ENCODE peak calls at places on chromosomes 16 and 17, in eight cellular contexts. F, H, C, O, J, I, A and X are unnamed samples.

GRCh38 chr17:81537343-81537855 is 9.2 kb downstream of the FSCN2 start:
- DNase-seq in I (peak), F (peak), H (no peak), J (no peak), A (no peak), O (no peak), C (no peak), X (peak)

GRCh38 chr17:29588017-29588557 is 1.4 kb downstream of the GIT1 start:
- DNase-seq in F (peak), C (no peak), O (no peak), I (no peak), J (no peak), H (no peak), A (no peak), X (no peak)

GRCh38 chr16:77457046-77457445 is 22.2 kb upstream of the ADAMTS18 start:
- DNase-seq in O (no peak), J (no peak), I (no peak), A (no peak), C (no peak), H (no peak), F (no peak), X (no peak)

GRCh38 chr16:85860413-85861094 is 38.4 kb upstream of the IRF8 start:
- DNase-seq in O (no peak), I (no peak), A (peak), F (peak), J (no peak), C (no peak), H (no peak), X (peak)

GRCh38 chr17:73667184-73667959 is 23.1 kb upstream of the SDK2 start:
- DNase-seq in F (peak), O (no peak), H (no peak), J (no peak), A (no peak), I (no peak), C (no peak), X (no peak)

GRCh38 chr17:74249966-74250365 is 24.1 kb upstream of the DNAI2 start:
- DNase-seq in A (no peak), I (no peak), O (no peak), J (no peak), C (no peak), H (no peak), F (no peak), X (no peak)

GRCh38 chr16:13994239-13995106 is 74.5 kb downstream of the ERCC4 start:
- DNase-seq in F (no peak), A (no peak), O (no peak), I (no peak), H (no peak), J (no peak), C (no peak), X (no peak)

GRCh38 chr17:57561072-57561861 is 183.8 kb downstream of the CCDC182 start:
- DNase-seq in F (peak), O (no peak), I (no peak), J (no peak), C (no peak), A (no peak), H (no peak), X (no peak)

GRCh38 chr16:15879255-15879804 is 9.1 kb downstream of the CEP20 start:
- DNase-seq in O (peak), A (peak), I (no peak), J (peak), F (no peak), C (peak), H (peak), X (no peak)

GRCh38 chr17:80192268-80192667 is 22.4 kb downstream of the CARD14 start:
- DNase-seq in J (no peak), A (peak), C (no peak), I (no peak), H (no peak), O (no peak), F (no peak), X (no peak)

GRCh38 chr16:80198265-80198994 is 342.4 kb upstream of the DYNLRB2 start:
- DNase-seq in F (no peak), A (no peak), J (no peak), C (no peak), H (no peak), I (no peak), O (no peak), X (no peak)

GRCh38 chr16:27317320-27317719 is 3.5 kb downstream of the IL4R start:
- DNase-seq in O (no peak), J (no peak), A (peak), C (no peak), I (no peak), H (no peak), F (peak), X (no peak)

GRCh38 chr17:42288078-42288984 is at the start of gene STAT5A:
- DNase-seq in O (no peak), A (peak), H (peak), C (no peak), F (peak), I (peak), J (peak), X (peak)

GRCh38 chr16:13883881-13884280 is 36.1 kb upstream of the ERCC4 start:
- DNase-seq in A (no peak), C (no peak), H (peak), J (no peak), F (no peak), I (no peak), O (peak), X (no peak)

GRCh38 chr17:6257339-6257738 is 177.6 kb downstream of the AIPL1 start:
- DNase-seq in A (no peak), C (no peak), O (no peak), J (no peak), F (no peak), H (peak), I (no peak), X (no peak)

GRCh38 chr16:456891-457483 is 31.5 kb downstream of the RAB11FIP3 start:
- DNase-seq in I (no peak), F (no peak), O (no peak), C (no peak), H (peak), J (no peak), A (no peak), X (no peak)

GRCh38 chr17:80224683-80225082 is 4.5 kb downstream of the SLC26A11 start:
- DNase-seq in A (no peak), H (no peak), I (peak), F (no peak), J (no peak), C (no peak), O (no peak), X (no peak)

GRCh38 chr16:75251280-75252048 is at the start of gene BCAR1:
- DNase-seq in H (peak), J (peak), C (peak), I (peak), F (peak), A (peak), O (peak), X (peak)

GRCh38 chr17:41775394-41776226 is 10.9 kb downstream of the JUP start:
- DNase-seq in A (peak), C (no peak), I (no peak), J (no peak), O (no peak), H (no peak), F (no peak), X (no peak)

GRCh38 chr16:5496013-5496412 is 398.4 kb upstream of the EEF2KMT start:
- DNase-seq in C (no peak), H (no peak), J (no peak), F (no peak), O (no peak), A (no peak), I (no peak), X (no peak)

GRCh38 chr17:27635275-27635823 is 4.4 kb downstream of the LGALS9 start:
- DNase-seq in A (no peak), J (no peak), H (no peak), F (no peak), C (no peak), I (no peak), O (no peak), X (peak)

GRCh38 chr17:42809250-42809649 is 10.6 kb downstream of the CNTD1 start:
- DNase-seq in H (peak), F (no peak), J (peak), O (peak), A (peak), I (peak), C (peak), X (no peak)

DNA sequence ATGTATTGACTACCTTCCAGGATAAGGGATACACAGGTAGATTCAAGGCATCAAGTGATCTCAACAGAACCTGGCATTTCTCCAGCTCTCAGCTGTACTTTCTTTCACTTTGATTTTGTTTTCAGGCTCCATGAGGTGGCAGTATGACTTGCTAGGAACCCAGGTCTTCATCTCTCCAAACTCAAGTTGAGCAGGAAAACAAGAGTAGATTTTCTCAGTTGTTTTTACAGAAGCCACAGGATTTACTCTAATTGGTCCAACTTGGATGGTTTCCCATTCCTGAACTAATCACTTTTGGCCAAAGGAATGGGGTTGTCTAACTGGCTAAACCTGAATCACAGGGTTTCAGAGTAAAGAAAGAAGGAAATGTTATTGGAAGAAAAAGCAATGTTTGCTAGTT is 146.6 kb downstream of the TRIM37 start:
- DNase-seq in A (peak), H (peak), O (peak), J (peak), I (no peak), F (no peak), C (peak), X (peak)
- TF ChIP-seq CTCF in A (no peak), H (peak), O (peak), J (peak), I (no peak), F (no peak), C (no peak), X (peak)

GRCh38 chr17:19410875-19411291 is at the start of gene RNF112:
- DNase-seq in J (no peak), O (no peak), A (no peak), H (peak), C (no peak), I (peak), F (no peak), X (no peak)
- TF ChIP-seq CTCF in J (no peak), O (no peak), A (no peak), H (peak), C (no peak), I (no peak), F (no peak), X (no peak)

GRCh38 chr17:50176559-50177471 is 11.0 kb downstream of the SGCA start:
- DNase-seq in F (no peak), H (peak), O (no peak), I (peak), J (no peak), C (no peak), A (no peak), X (no peak)
- TF ChIP-seq CTCF in F (no peak), H (no peak), O (no peak), I (no peak), J (peak), C (no peak), A (no peak), X (no peak)

GRCh38 chr17:19812407-19812806 is 55.3 kb downstream of the ULK2 start:
- DNase-seq in C (peak), J (no peak), H (peak), O (no peak), I (no peak), F (peak), A (no peak), X (no peak)
- TF ChIP-seq CTCF in C (peak), J (peak), H (peak), O (peak), I (no peak), F (no peak), A (no peak), X (peak)

GRCh38 chr17:50180066-50180465 is 14.3 kb downstream of the SGCA start:
- DNase-seq in H (peak), A (no peak), F (no peak), J (no peak), I (peak), C (no peak), O (no peak), X (no peak)

GRCh38 chr17:50181155-50181554 is 15.3 kb downstream of the SGCA start:
- DNase-seq in I (peak), F (no peak), H (no peak), O (no peak), J (no peak), C (no peak), A (no peak), X (no peak)

GRCh38 chr17:50180593-50180992 is 14.8 kb downstream of the SGCA start:
- DNase-seq in C (no peak), A (no peak), J (no peak), H (peak), O (no peak), I (peak), F (no peak), X (no peak)

GRCh38 chr17:50182783-50183438 is 17.1 kb downstream of the SGCA start:
- DNase-seq in O (no peak), F (no peak), J (no peak), H (peak), C (no peak), I (peak), A (no peak), X (no peak)

DNA sequence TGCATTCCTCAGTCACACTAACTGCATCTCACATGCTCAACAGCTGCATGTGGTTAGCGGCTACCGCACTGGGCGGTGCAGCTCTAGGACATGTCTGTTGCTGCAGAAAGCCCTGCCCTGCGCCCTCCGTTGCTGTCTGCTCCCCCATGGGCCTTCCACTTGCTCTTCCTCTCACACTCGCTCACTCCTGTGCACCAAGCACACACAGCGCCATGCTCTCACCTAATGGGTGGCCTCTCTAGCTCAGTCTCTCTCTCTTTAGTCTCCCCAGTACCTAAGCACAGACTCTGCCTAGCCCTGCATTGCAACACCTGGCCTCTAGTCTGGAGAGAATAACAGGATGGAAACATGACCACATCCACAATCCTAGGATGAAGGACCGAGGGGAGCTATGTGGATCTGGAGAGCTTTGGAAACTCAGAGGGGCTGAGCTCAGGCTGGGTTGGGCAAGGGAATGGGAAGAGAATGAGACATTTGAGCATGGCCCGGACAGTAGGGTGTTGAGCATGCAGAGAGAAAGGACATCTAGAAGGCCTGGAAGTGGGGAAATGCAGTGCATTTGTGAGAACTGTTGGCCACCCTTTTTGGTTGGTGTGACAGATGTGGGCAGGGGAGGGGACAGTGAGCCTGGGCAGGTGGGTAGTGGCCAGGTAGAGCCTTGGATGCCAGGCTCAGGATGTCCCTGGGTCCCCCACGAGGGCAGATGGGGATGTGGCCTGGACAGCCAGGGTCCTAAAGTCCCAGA is 16.0 kb downstream of the SGCA start:
- DNase-seq in C (no peak), H (peak), O (no peak), F (no peak), A (peak), I (peak), J (no peak), X (no peak)
- TF ChIP-seq CTCF in C (peak), H (no peak), O (peak), F (no peak), A (no peak), I (no peak), J (peak), X (no peak)

DNA sequence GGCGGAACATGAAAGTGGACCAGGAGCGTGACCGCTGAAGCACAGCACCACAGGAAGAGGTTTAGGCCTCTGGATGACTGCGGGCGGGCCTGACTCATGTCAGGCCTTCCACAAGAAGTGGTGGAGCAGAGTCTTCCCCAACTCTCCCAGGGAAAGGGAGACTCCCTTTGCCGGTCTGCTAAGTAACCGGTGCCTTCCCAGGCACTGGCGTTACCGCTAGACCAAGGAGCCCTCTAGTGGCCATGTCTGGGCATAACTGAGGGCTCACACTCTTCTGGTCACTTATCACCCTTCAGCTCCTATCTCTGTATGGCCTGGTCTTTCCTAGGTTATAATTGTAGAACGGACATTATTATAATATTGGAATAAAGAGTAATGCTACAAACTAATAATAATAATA is 1931.9 kb downstream of the TP53TG3F start:
- DNase-seq in F (peak), H (peak), I (peak), J (no peak), C (peak), A (peak), O (no peak), X (no peak)
- TF ChIP-seq CTCF in F (peak), H (peak), I (peak), J (peak), C (peak), A (peak), O (peak), X (peak)

DNA sequence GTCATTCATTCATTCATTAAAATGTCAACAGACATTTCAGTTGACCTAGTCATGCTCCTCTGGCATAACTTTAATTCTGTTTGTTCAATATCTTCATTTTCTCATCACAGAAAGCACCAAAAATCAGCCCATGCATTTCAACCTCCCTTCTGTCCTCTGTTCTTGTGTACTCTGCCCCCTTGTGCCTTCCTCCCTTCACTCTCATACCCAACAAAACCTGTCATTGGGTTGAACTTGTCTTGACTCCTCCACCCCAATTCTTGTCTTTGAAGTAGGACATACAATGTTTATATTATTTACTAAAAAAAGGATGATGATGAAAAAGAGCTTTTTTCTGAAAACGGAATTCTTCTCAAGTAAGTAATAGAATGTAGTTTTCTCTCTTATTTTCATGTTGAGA is 43.8 kb downstream of the COX10 start:
- DNase-seq in C (no peak), O (no peak), I (no peak), A (no peak), H (no peak), J (no peak), F (no peak), X (no peak)
- TF ChIP-seq CTCF in C (no peak), O (no peak), I (no peak), A (no peak), H (no peak), J (no peak), F (no peak), X (no peak)

DNA sequence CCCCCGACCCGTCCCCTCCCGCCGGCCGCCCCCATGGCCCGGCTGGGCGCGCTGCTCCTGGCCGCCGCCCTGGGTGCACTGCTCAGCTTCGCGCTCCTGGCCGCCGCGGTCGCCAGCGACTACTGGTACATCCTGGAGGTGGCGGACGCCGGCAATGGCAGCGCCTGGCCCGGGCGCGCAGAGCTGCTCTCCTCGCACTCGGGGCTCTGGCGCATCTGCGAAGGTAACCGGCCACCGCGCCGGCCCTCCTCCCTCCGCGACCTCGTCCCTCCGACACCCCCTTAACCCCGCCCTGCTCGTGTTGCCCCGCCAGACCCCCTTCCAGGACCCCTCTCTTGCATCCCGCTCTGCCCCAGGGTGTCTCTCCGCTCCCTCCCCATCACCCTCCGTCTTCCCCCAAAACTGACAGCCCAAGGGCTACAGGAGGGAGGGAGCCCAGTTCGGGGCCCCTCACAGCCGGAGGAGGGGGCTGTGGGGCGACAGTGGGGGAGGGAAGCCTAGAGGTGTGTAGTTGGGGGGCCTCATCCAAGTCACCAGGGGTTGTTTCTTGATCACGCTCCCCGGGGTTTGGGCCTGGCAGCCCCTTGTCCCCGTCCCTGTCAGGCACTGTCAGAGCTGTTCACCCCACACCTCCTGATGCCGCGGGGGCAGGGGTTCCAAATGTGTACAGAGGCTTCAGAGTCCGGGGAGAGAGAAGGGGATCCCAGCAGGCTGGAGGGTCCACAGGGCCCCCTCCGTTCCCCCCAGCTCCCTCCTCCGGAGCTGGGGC is 744 bp downstream of the TMEM235 start:
- DNase-seq in H (no peak), O (no peak), F (peak), C (no peak), I (no peak), A (no peak), J (no peak), X (peak)
- TF ChIP-seq CTCF in H (no peak), O (no peak), F (no peak), C (no peak), I (no peak), A (no peak), J (no peak), X (no peak)

DNA sequence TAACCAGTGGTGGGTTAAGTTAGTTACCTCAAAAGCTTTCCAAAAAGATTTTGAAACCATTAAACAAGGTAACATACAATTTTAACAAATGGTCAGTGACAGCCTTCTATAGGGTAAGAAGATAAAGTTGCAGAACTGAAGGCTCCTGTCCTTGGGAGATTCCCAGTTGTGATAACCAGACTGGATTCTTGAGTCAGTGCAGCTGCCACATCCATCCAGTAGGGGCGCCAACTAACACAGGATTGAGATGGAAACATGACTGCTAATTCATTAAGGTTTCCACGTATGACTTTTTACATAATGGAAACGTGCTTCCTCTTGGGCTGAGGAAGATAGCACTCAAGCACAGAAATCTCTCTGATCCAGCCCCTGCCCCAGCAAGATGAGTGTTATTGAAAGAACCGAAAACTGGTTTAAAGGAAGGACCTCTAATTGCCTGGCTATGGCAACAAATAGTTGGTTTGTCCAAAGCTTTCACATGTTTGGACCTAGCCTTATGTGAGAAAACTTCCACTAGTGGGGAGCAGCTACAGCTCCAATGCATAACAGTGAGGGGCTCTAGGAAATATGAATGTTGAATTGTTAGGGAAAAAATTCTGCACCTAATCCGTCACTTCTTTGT is 269.8 kb upstream of the MYOCD start:
- DNase-seq in A (no peak), C (no peak), H (no peak), F (peak), O (no peak), I (no peak), J (no peak), X (peak)
- TF ChIP-seq CTCF in A (peak), C (peak), H (peak), F (peak), O (peak), I (no peak), J (peak), X (peak)